ENCODE peak calls at places on chromosomes 13 and 19, in ten cellular contexts. J is heart left ventricle, A is Peyer's patch, B is testis, G is thoracic aorta, U is A673, L is HAP-1, D is esophagus squamous epithelium, X is left lung, R is hepatocyte. C is an unnamed sample.

GRCh38 chr13:75444016-75444415 is 38.0 kb downstream of the TBC1D4 start:
- DNase-seq in J (no peak), A (no peak), B (no peak), G (no peak), U (no peak), L (no peak), D (no peak), X (no peak), R (no peak), C (no peak)

GRCh38 chr13:79973533-79973963 is 367.4 kb downstream of the SPRY2 start:
- DNase-seq in J (peak; percentile 67), A (peak; percentile 43), B (peak; percentile 18), G (no peak), U (peak; percentile 48), L (peak; percentile 27), D (no peak), X (no peak), R (no peak), C (no peak)

GRCh38 chr13:50124536-50125305 is 109.5 kb downstream of the KCNRG start:
- DNase-seq in J (peak; percentile 98), A (peak; percentile 98), B (peak; percentile 95), G (peak; percentile 92), U (peak; percentile 97), L (peak; percentile 98), D (no peak), X (peak; percentile 98), R (peak; percentile 98), C (peak; percentile 99)

GRCh38 chr13:107373551-107373950 is 805.6 kb upstream of the ARGLU1 start:
- DNase-seq in J (no peak), A (no peak), B (no peak), G (no peak), U (peak; percentile 59), L (no peak), D (no peak), X (no peak), R (peak; percentile 53), C (no peak)

GRCh38 chr13:113024466-113024865 is 55.5 kb downstream of the MCF2L start:
- DNase-seq in J (no peak), A (no peak), B (no peak), G (no peak), U (no peak), L (no peak), D (no peak), X (no peak), R (no peak), C (no peak)

GRCh38 chr13:105763851-105764250 is 771.6 kb downstream of the EFNB2 start:
- DNase-seq in J (no peak), A (no peak), B (no peak), G (no peak), U (no peak), L (no peak), D (no peak), X (no peak), R (no peak), C (no peak)

GRCh38 chr13:25463496-25463895 is 91.7 kb downstream of the ATP8A2 start:
- DNase-seq in J (no peak), A (no peak), B (no peak), G (no peak), U (no peak), L (no peak), D (no peak), X (no peak), R (no peak), C (no peak)

GRCh38 chr13:48920730-48921129 is 55.0 kb upstream of the FNDC3A start:
- DNase-seq in J (no peak), A (no peak), B (no peak), G (no peak), U (no peak), L (no peak), D (no peak), X (no peak), R (no peak), C (no peak)

GRCh38 chr19:40605201-40605971 is 4.2 kb downstream of the LTBP4 start:
- DNase-seq in J (peak; percentile 78), A (peak; percentile 96), B (peak; percentile 61), G (no peak), U (peak; percentile 86), L (peak; percentile 76), D (no peak), X (peak; percentile 88), R (peak; percentile 84), C (peak; percentile 79)

GRCh38 chr13:68608147-68608546 is 1378.0 kb upstream of the PCDH9 start:
- DNase-seq in J (no peak), A (no peak), B (no peak), G (no peak), U (no peak), L (no peak), D (no peak), X (no peak), R (no peak), C (no peak)

GRCh38 chr19:54905908-54906511 is at the start of gene NCR1:
- DNase-seq in J (no peak), A (peak; percentile 46), B (no peak), G (no peak), U (no peak), L (no peak), D (no peak), X (no peak), R (no peak), C (no peak)

GRCh38 chr13:114212096-114212495 is 22.6 kb upstream of the CDC16 start:
- DNase-seq in J (no peak), A (no peak), B (no peak), G (no peak), U (no peak), L (no peak), D (no peak), X (no peak), R (no peak), C (no peak)

GRCh38 chr13:40812724-40813445 is 23.5 kb downstream of the SLC25A15 start:
- DNase-seq in J (no peak), A (peak; percentile 74), B (no peak), G (no peak), U (no peak), L (no peak), D (no peak), X (no peak), R (no peak), C (no peak)

GRCh38 chr19:34838753-34839431 is 65.9 kb upstream of the ZNF599 start:
- DNase-seq in J (no peak), A (peak; percentile 62), B (peak; percentile 33), G (no peak), U (peak; percentile 11), L (no peak), D (no peak), X (no peak), R (peak; percentile 71), C (no peak)

GRCh38 chr19:28543244-28543776 is 669.6 kb downstream of the UQCRFS1 start:
- DNase-seq in J (no peak), A (no peak), B (no peak), G (no peak), U (no peak), L (no peak), D (no peak), X (no peak), R (no peak), C (no peak)

GRCh38 chr13:75296651-75297050 is 185.3 kb downstream of the TBC1D4 start:
- DNase-seq in J (no peak), A (no peak), B (no peak), G (no peak), U (no peak), L (no peak), D (no peak), X (no peak), R (no peak), C (no peak)

GRCh38 chr19:6718741-6719539 is 1.5 kb downstream of the C3 start:
- DNase-seq in J (no peak), A (no peak), B (peak; percentile 56), G (no peak), U (peak; percentile 58), L (peak; percentile 79), D (no peak), X (no peak), R (peak; percentile 67), C (peak; percentile 25)

GRCh38 chr13:22127277-22128143 is 456.6 kb downstream of the FGF9 start:
- DNase-seq in J (no peak), A (no peak), B (no peak), G (no peak), U (no peak), L (no peak), D (no peak), X (no peak), R (no peak), C (no peak)

DNA sequence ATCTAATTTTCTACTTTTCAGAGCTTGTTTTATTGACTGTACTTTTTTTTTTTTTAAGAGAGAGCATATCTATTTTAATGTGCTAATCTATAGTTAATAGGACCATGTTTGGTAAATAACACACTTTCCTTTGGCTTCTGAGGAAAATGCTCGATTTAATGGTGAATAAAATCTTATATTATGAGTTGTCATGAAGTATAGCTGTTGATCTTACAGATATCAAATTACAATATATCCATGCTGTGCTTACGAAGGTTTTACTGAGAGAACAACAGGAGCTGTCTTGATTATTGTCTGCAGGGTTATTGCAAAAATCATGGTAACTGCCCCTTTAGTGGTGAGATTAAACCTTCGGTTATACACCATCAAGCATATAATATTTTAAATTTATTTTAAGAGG is 29.6 kb downstream of the URI1 start:
- DNase-seq in J (no peak), A (no peak), B (no peak), G (no peak), U (no peak), L (no peak), D (no peak), X (no peak), R (no peak), C (no peak)
- H3K4me1 ChIP-seq in J (peaks cover 34% of the 10 kb centered on the region), A (no peaks in the 10 kb centered on the region), B (peaks cover 4% of the 10 kb centered on the region), G (peaks cover 24% of the 10 kb centered on the region), U (peaks cover 76% of the 10 kb centered on the region), L (peaks cover 21% of the 10 kb centered on the region), D (peaks cover 27% of the 10 kb centered on the region), X (peaks cover 14% of the 10 kb centered on the region), R (peaks cover 5% of the 10 kb centered on the region), C (peaks cover 32% of the 10 kb centered on the region)

GRCh38 chr13:23579886-23580706 is 9.9 kb downstream of the TNFRSF19 start:
- DNase-seq in J (no peak), A (no peak), B (no peak), G (no peak), U (no peak), L (peak; percentile 27), D (no peak), X (no peak), R (no peak), C (no peak)
- H3K4me3 ChIP-seq in J (peak overlapping the region; percentile 87), A (peak overlapping the region; percentile 63), B (peak overlapping the region; percentile 96), G (peak overlapping the region; percentile 94), U (peak overlapping the region; percentile 60), L (peak overlapping the region; percentile 69), D (peak overlapping the region; percentile 72), X (peak overlapping the region; percentile 73), R (peak overlapping the region; percentile 92), C (peak overlapping the region; percentile 64)

GRCh38 chr19:1471514-1472107 is 7.4 kb downstream of the C19orf25 start:
- DNase-seq in J (peak; percentile 20), A (no peak), B (no peak), G (no peak), U (peak; percentile 56), L (peak; percentile 44), D (no peak), X (no peak), R (no peak), C (no peak)
- H3K4me1 ChIP-seq in J (peaks cover 54% of the 10 kb centered on the region), A (peaks cover 44% of the 10 kb centered on the region), B (peaks cover 18% of the 10 kb centered on the region), G (peaks cover 44% of the 10 kb centered on the region), U (peaks cover 24% of the 10 kb centered on the region), L (peaks cover 10% of the 10 kb centered on the region), D (peaks cover 70% of the 10 kb centered on the region), X (peaks cover 32% of the 10 kb centered on the region), R (peaks cover 33% of the 10 kb centered on the region), C (peaks cover 28% of the 10 kb centered on the region)

GRCh38 chr19:46863818-46864629 is 3.2 kb downstream of the ARHGAP35 start:
- DNase-seq in J (no peak), A (peak; percentile 48), B (peak; percentile 16), G (no peak), U (peak; percentile 76), L (peak; percentile 63), D (no peak), X (peak; percentile 74), R (no peak), C (no peak)
- H3K4me3 ChIP-seq in J (peak overlapping the region; percentile 96), A (peak overlapping the region; percentile 88), B (no peak overlapping the region), G (peak overlapping the region; percentile 97), U (peak overlapping the region; percentile 88), L (peak overlapping the region; percentile 65), D (peak overlapping the region; percentile 80), X (peak overlapping the region; percentile 88), R (peak overlapping the region; percentile 21), C (peak overlapping the region; percentile 21)